ENCODE peak calls at places on chromosome 5, in ten cellular contexts. J, S, V, G, Z, E, T, L, I and X are unnamed samples. For H3K9me3, the result is how much of the 10 kb centered on the place peaks cover.

GRCh38 chr5:54873696-54874095 is 111.7 kb downstream of the ESM1 start:
- DNase-seq in J (no peak), S (no peak), V (peak), G (no peak), Z (no peak), E (no peak), T (no peak), L (no peak), I (no peak), X (no peak)

GRCh38 chr5:127887282-127887681 is 184.1 kb downstream of the CCDC192 start:
- DNase-seq in J (no peak), S (no peak), V (no peak), G (no peak), Z (no peak), E (no peak), T (no peak), L (no peak), I (no peak), X (no peak)

GRCh38 chr5:73160239-73160671 is 12.7 kb upstream of the TMEM174 start:
- DNase-seq in J (no peak), S (no peak), V (peak), G (no peak), Z (no peak), E (no peak), T (no peak), L (peak), I (no peak), X (no peak)

GRCh38 chr5:125554355-125554754 is 807.9 kb upstream of the ZNF608 start:
- DNase-seq in J (no peak), S (no peak), V (no peak), G (no peak), Z (no peak), E (no peak), T (no peak), L (no peak), I (no peak), X (no peak)

GRCh38 chr5:126052120-126052519 is 371.1 kb upstream of the GRAMD2B start:
- DNase-seq in J (no peak), S (no peak), V (no peak), G (no peak), Z (no peak), E (no peak), T (no peak), L (no peak), I (no peak), X (no peak)

GRCh38 chr5:106311230-106311629 is 1359.5 kb downstream of the EFNA5 start:
- DNase-seq in J (no peak), S (no peak), V (peak), G (no peak), Z (no peak), E (no peak), T (no peak), L (no peak), I (no peak), X (no peak)

GRCh38 chr5:157961176-157961575 is 102.2 kb upstream of the CLINT1 start:
- DNase-seq in J (no peak), S (no peak), V (no peak), G (no peak), Z (peak), E (no peak), T (no peak), L (no peak), I (no peak), X (no peak)

GRCh38 chr5:53429706-53430105 is 50.7 kb upstream of the FST start:
- DNase-seq in J (no peak), S (no peak), V (peak), G (no peak), Z (no peak), E (no peak), T (no peak), L (no peak), I (no peak), X (no peak)

GRCh38 chr5:124519396-124519795 is 227.0 kb downstream of the ZNF608 start:
- DNase-seq in J (no peak), S (no peak), V (peak), G (no peak), Z (no peak), E (peak), T (no peak), L (no peak), I (no peak), X (peak)

GRCh38 chr5:172591636-172592035 is 49.4 kb upstream of the NEURL1B start:
- DNase-seq in J (no peak), S (no peak), V (no peak), G (no peak), Z (no peak), E (peak), T (no peak), L (no peak), I (no peak), X (no peak)

GRCh38 chr5:158780656-158781237 is 319.0 kb downstream of the EBF1 start:
- DNase-seq in J (no peak), S (no peak), V (no peak), G (no peak), Z (no peak), E (no peak), T (no peak), L (no peak), I (no peak), X (no peak)

GRCh38 chr5:37792976-37793328 is 46.9 kb downstream of the GDNF start:
- DNase-seq in J (no peak), S (no peak), V (peak), G (no peak), Z (no peak), E (no peak), T (no peak), L (no peak), I (no peak), X (no peak)
- H3K9me3 ChIP-seq in J (under half), S (under half), V (under half), G (under half), Z (under half), E (under half), T (under half), L (under half), I (under half), X (under half)

GRCh38 chr5:132142459-132142858 is 68.9 kb downstream of the CSF2 start:
- DNase-seq in J (no peak), S (no peak), V (no peak), G (no peak), Z (no peak), E (no peak), T (no peak), L (no peak), I (no peak), X (no peak)

GRCh38 chr5:132138260-132138659 is 64.7 kb downstream of the CSF2 start:
- DNase-seq in J (no peak), S (no peak), V (peak), G (no peak), Z (no peak), E (no peak), T (no peak), L (no peak), I (no peak), X (no peak)

GRCh38 chr5:132147663-132148062 is 74.1 kb downstream of the CSF2 start:
- DNase-seq in J (no peak), S (no peak), V (no peak), G (no peak), Z (no peak), E (no peak), T (no peak), L (no peak), I (no peak), X (no peak)

DNA sequence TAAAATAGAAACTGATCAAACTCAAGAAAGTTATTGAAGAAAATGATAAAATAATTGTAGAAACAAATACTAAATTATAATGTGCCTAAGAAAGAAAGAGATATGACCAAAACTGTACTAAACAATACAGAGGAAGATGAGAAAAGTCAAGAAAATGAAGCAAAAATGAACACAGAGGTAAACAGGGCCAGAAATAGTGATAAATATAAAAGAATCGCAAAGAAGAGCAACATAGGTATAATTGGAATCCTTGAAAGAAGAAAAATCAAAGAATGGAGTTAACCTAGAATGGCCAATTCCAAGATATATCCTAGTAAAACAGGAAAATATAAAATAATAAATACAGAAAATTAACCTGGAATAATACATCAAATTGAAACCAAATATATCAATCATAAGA is 69.6 kb downstream of the CSF2 start:
- DNase-seq in J (no peak), S (no peak), V (no peak), G (no peak), Z (no peak), E (no peak), T (no peak), L (no peak), I (no peak), X (no peak)
- H3K9me3 ChIP-seq in J (under half), S (under half), V (under half), G (under half), Z (under half), E (under half), T (under half), L (under half), I (under half), X (under half)

GRCh38 chr5:118726891-118727290 is 261.5 kb downstream of the DTWD2 start:
- DNase-seq in J (no peak), S (no peak), V (no peak), G (no peak), Z (no peak), E (no peak), T (no peak), L (no peak), I (no peak), X (no peak)

GRCh38 chr5:118722165-118723020 is 266.0 kb downstream of the DTWD2 start:
- DNase-seq in J (no peak), S (no peak), V (no peak), G (no peak), Z (no peak), E (no peak), T (no peak), L (no peak), I (no peak), X (no peak)

DNA sequence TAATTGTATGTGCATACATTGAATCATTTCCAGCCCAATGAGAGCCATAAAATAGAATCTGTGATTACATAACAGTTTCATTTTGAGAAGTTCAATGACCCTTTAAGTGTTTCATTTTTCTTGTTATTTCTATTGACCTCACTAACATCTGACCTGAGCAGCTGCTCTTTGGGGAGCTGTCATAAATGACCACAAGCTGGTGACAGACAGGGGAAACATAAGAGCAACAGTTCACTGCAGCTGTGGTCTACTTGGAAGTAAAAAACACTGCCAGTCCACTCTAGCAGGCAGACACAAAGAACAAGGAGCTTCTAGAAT is 265.4 kb downstream of the DTWD2 start:
- DNase-seq in J (no peak), S (no peak), V (no peak), G (no peak), Z (no peak), E (no peak), T (no peak), L (no peak), I (no peak), X (no peak)
- H3K9me3 ChIP-seq in J (under half), S (under half), V (under half), G (under half), Z (under half), E (under half), T (under half), L (under half), I (under half), X (under half)

GRCh38 chr5:178793156-178793555 is 62.7 kb upstream of the ZNF354A start:
- DNase-seq in J (no peak), S (peak), V (no peak), G (no peak), Z (peak), E (peak), T (no peak), L (no peak), I (no peak), X (no peak)

GRCh38 chr5:178796165-178796945 is 63.4 kb upstream of the ZNF354B start:
- DNase-seq in J (no peak), S (no peak), V (no peak), G (no peak), Z (no peak), E (no peak), T (no peak), L (no peak), I (no peak), X (no peak)

GRCh38 chr5:178791976-178792375 is 61.5 kb upstream of the ZNF354A start:
- DNase-seq in J (no peak), S (no peak), V (no peak), G (no peak), Z (no peak), E (peak), T (no peak), L (no peak), I (no peak), X (no peak)

GRCh38 chr5:178794433-178794832 is 64.0 kb upstream of the ZNF354A start:
- DNase-seq in J (no peak), S (no peak), V (no peak), G (no peak), Z (no peak), E (no peak), T (no peak), L (no peak), I (no peak), X (no peak)

DNA sequence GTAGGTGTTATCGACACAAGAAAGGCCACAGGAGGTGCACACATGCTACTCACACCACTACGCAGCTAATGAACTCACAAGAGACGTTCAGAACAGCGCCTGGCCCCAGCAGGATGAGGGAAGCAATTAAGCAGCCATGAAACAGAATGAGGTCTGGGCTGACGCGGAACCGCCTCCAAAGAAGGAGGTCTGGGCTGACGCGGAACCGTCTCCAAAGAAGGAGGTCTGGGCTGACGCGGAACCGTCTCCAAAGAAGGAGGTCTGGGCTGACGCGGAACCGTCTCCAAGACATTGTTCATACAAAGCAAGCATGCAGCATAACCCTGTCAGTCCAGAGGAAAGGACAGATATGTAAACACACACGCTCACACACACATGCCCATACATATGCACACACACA is 63.2 kb upstream of the ZNF354A start:
- DNase-seq in J (no peak), S (no peak), V (no peak), G (no peak), Z (no peak), E (peak), T (no peak), L (no peak), I (no peak), X (no peak)
- H3K9me3 ChIP-seq in J (under half), S (under half), V (under half), G (under half), Z (under half), E (under half), T (under half), L (under half), I (under half), X (under half)